ENCODE peak calls at places on chromosome 12, in six cellular contexts. One of them, this sample, is unnamed.

GRCh38 chr12:26197832-26198231 is 2.5 kb downstream of the SSPN start:
- DNase-seq in testis: no peak
- DNase-seq in stimulated activated CD4-positive, alpha-beta T cell treated with anti-CD3 and anti-CD28 coated beads, Interleukin-12 subunit alpha, Interleukin-12 subunit beta, amount 100 ng/mL, for 48 hours: no peak
- DNase-seq in H4: no peak
- DNase-seq in aorta: no peak
- DNase-seq in colonic mucosa: peak; percentile 51
- DNase-seq in this sample: no peak

GRCh38 chr12:89208661-89209096 is 143.6 kb downstream of the DUSP6 start:
- DNase-seq in stimulated activated CD4-positive, alpha-beta T cell treated with anti-CD3 and anti-CD28 coated beads, Interleukin-12 subunit alpha, Interleukin-12 subunit beta, amount 100 ng/mL, for 48 hours: no peak
- DNase-seq in testis: no peak
- DNase-seq in H4: no peak
- DNase-seq in aorta: no peak
- DNase-seq in colonic mucosa: no peak
- DNase-seq in this sample: no peak

GRCh38 chr12:68263366-68263765 is 10.0 kb upstream of the IL22 start:
- DNase-seq in testis: no peak
- DNase-seq in colonic mucosa: no peak
- DNase-seq in aorta: no peak
- DNase-seq in H4: no peak
- DNase-seq in stimulated activated CD4-positive, alpha-beta T cell treated with anti-CD3 and anti-CD28 coated beads, Interleukin-12 subunit alpha, Interleukin-12 subunit beta, amount 100 ng/mL, for 48 hours: no peak
- DNase-seq in this sample: no peak

GRCh38 chr12:57580466-57580795 is 10.6 kb upstream of the PIP4K2C start:
- DNase-seq in stimulated activated CD4-positive, alpha-beta T cell treated with anti-CD3 and anti-CD28 coated beads, Interleukin-12 subunit alpha, Interleukin-12 subunit beta, amount 100 ng/mL, for 48 hours: no peak
- DNase-seq in colonic mucosa: no peak
- DNase-seq in aorta: no peak
- DNase-seq in testis: no peak
- DNase-seq in H4: no peak
- DNase-seq in this sample: no peak

GRCh38 chr12:46268617-46269428 is at the start of gene SLC38A1:
- DNase-seq in stimulated activated CD4-positive, alpha-beta T cell treated with anti-CD3 and anti-CD28 coated beads, Interleukin-12 subunit alpha, Interleukin-12 subunit beta, amount 100 ng/mL, for 48 hours: peak; percentile 87
- DNase-seq in H4: peak; percentile 94
- DNase-seq in aorta: peak; percentile 89
- DNase-seq in testis: peak; percentile 74
- DNase-seq in colonic mucosa: peak; percentile 88
- DNase-seq in this sample: peak; percentile 87

GRCh38 chr12:10184261-10184843 is 5.5 kb downstream of the TMEM52B start:
- DNase-seq in stimulated activated CD4-positive, alpha-beta T cell treated with anti-CD3 and anti-CD28 coated beads, Interleukin-12 subunit alpha, Interleukin-12 subunit beta, amount 100 ng/mL, for 48 hours: no peak
- DNase-seq in aorta: no peak
- DNase-seq in colonic mucosa: no peak
- DNase-seq in testis: no peak
- DNase-seq in H4: peak; percentile 21
- DNase-seq in this sample: no peak

GRCh38 chr12:121021754-121022153 is 5.5 kb upstream of the C12orf43 start:
- DNase-seq in testis: no peak
- DNase-seq in H4: no peak
- DNase-seq in colonic mucosa: no peak
- DNase-seq in stimulated activated CD4-positive, alpha-beta T cell treated with anti-CD3 and anti-CD28 coated beads, Interleukin-12 subunit alpha, Interleukin-12 subunit beta, amount 100 ng/mL, for 48 hours: no peak
- DNase-seq in aorta: no peak
- DNase-seq in this sample: no peak

GRCh38 chr12:122399592-122400373 is 22.7 kb downstream of the CLIP1 start:
- DNase-seq in colonic mucosa: peak; percentile 50
- DNase-seq in stimulated activated CD4-positive, alpha-beta T cell treated with anti-CD3 and anti-CD28 coated beads, Interleukin-12 subunit alpha, Interleukin-12 subunit beta, amount 100 ng/mL, for 48 hours: no peak
- DNase-seq in testis: peak; percentile 71
- DNase-seq in aorta: peak; percentile 75
- DNase-seq in H4: peak; percentile 97
- DNase-seq in this sample: peak; percentile 31

GRCh38 chr12:8572507-8572906 is 31.8 kb upstream of the CLEC4E start:
- DNase-seq in testis: no peak
- DNase-seq in aorta: no peak
- DNase-seq in colonic mucosa: no peak
- DNase-seq in stimulated activated CD4-positive, alpha-beta T cell treated with anti-CD3 and anti-CD28 coated beads, Interleukin-12 subunit alpha, Interleukin-12 subunit beta, amount 100 ng/mL, for 48 hours: no peak
- DNase-seq in H4: no peak
- DNase-seq in this sample: no peak

GRCh38 chr12:120093592-120094355 is 22.8 kb downstream of the RAB35 start:
- DNase-seq in colonic mucosa: no peak
- DNase-seq in aorta: no peak
- DNase-seq in testis: no peak
- DNase-seq in H4: no peak
- DNase-seq in stimulated activated CD4-positive, alpha-beta T cell treated with anti-CD3 and anti-CD28 coated beads, Interleukin-12 subunit alpha, Interleukin-12 subunit beta, amount 100 ng/mL, for 48 hours: no peak
- DNase-seq in this sample: no peak

GRCh38 chr12:6961278-6961694 is 9.2 kb downstream of the PHB2 start:
- DNase-seq in aorta: no peak
- DNase-seq in stimulated activated CD4-positive, alpha-beta T cell treated with anti-CD3 and anti-CD28 coated beads, Interleukin-12 subunit alpha, Interleukin-12 subunit beta, amount 100 ng/mL, for 48 hours: peak; percentile 90
- DNase-seq in H4: peak; percentile 76
- DNase-seq in testis: peak; percentile 51
- DNase-seq in colonic mucosa: peak; percentile 69
- DNase-seq in this sample: peak; percentile 87

GRCh38 chr12:22588817-22589216 is 36.2 kb upstream of the ETNK1 start:
- DNase-seq in colonic mucosa: peak; percentile 30
- DNase-seq in stimulated activated CD4-positive, alpha-beta T cell treated with anti-CD3 and anti-CD28 coated beads, Interleukin-12 subunit alpha, Interleukin-12 subunit beta, amount 100 ng/mL, for 48 hours: no peak
- DNase-seq in testis: no peak
- DNase-seq in H4: no peak
- DNase-seq in aorta: no peak
- DNase-seq in this sample: no peak

GRCh38 chr12:52207895-52208294 is 16.1 kb upstream of the KRT80 start:
- DNase-seq in colonic mucosa: no peak
- DNase-seq in stimulated activated CD4-positive, alpha-beta T cell treated with anti-CD3 and anti-CD28 coated beads, Interleukin-12 subunit alpha, Interleukin-12 subunit beta, amount 100 ng/mL, for 48 hours: no peak
- DNase-seq in H4: peak; percentile 51
- DNase-seq in testis: no peak
- DNase-seq in aorta: peak; percentile 71
- DNase-seq in this sample: no peak

GRCh38 chr12:67394600-67394999 is 125.4 kb downstream of the CAND1 start:
- DNase-seq in testis: peak; percentile 16
- DNase-seq in colonic mucosa: no peak
- DNase-seq in stimulated activated CD4-positive, alpha-beta T cell treated with anti-CD3 and anti-CD28 coated beads, Interleukin-12 subunit alpha, Interleukin-12 subunit beta, amount 100 ng/mL, for 48 hours: no peak
- DNase-seq in aorta: peak; percentile 70
- DNase-seq in H4: no peak
- DNase-seq in this sample: no peak

GRCh38 chr12:113149361-113150150 is at the start of gene CFAP73:
- DNase-seq in colonic mucosa: peak; percentile 60
- DNase-seq in stimulated activated CD4-positive, alpha-beta T cell treated with anti-CD3 and anti-CD28 coated beads, Interleukin-12 subunit alpha, Interleukin-12 subunit beta, amount 100 ng/mL, for 48 hours: no peak
- DNase-seq in testis: peak; percentile 90
- DNase-seq in aorta: peak; percentile 76
- DNase-seq in H4: peak; percentile 93
- DNase-seq in this sample: no peak

GRCh38 chr12:120640840-120641833 is 711 bp downstream of the CABP1 start:
- DNase-seq in aorta: peak; percentile 70
- DNase-seq in stimulated activated CD4-positive, alpha-beta T cell treated with anti-CD3 and anti-CD28 coated beads, Interleukin-12 subunit alpha, Interleukin-12 subunit beta, amount 100 ng/mL, for 48 hours: no peak
- DNase-seq in colonic mucosa: peak; percentile 58
- DNase-seq in testis: peak; percentile 65
- DNase-seq in H4: no peak
- DNase-seq in this sample: peak; percentile 50

GRCh38 chr12:100611031-100611430 is 37.5 kb downstream of the GAS2L3 start:
- DNase-seq in stimulated activated CD4-positive, alpha-beta T cell treated with anti-CD3 and anti-CD28 coated beads, Interleukin-12 subunit alpha, Interleukin-12 subunit beta, amount 100 ng/mL, for 48 hours: no peak
- DNase-seq in H4: no peak
- DNase-seq in testis: no peak
- DNase-seq in colonic mucosa: no peak
- DNase-seq in aorta: no peak
- DNase-seq in this sample: no peak

GRCh38 chr12:110750784-110751461 is 8.2 kb upstream of the PPP1CC start:
- DNase-seq in H4: no peak
- DNase-seq in aorta: no peak
- DNase-seq in testis: no peak
- DNase-seq in colonic mucosa: no peak
- DNase-seq in stimulated activated CD4-positive, alpha-beta T cell treated with anti-CD3 and anti-CD28 coated beads, Interleukin-12 subunit alpha, Interleukin-12 subunit beta, amount 100 ng/mL, for 48 hours: no peak
- DNase-seq in this sample: no peak

GRCh38 chr12:100953217-100953616 is 158.6 kb downstream of the ANO4 start:
- DNase-seq in testis: no peak
- DNase-seq in aorta: no peak
- DNase-seq in colonic mucosa: no peak
- DNase-seq in stimulated activated CD4-positive, alpha-beta T cell treated with anti-CD3 and anti-CD28 coated beads, Interleukin-12 subunit alpha, Interleukin-12 subunit beta, amount 100 ng/mL, for 48 hours: no peak
- DNase-seq in H4: no peak
- DNase-seq in this sample: no peak